ENCODE peak calls at places on chromosome 12, in four cellular contexts. N is M059J, F is NCI-H345, Q is substantia nigra. J is an unnamed sample.
A peak's percentile ranks its signal among the peaks of the same experiment; 100 is the strongest.

GRCh38 chr12:67701121-67701520 is 52.6 kb downstream of the DYRK2 start:
- DNase-seq in N (peak; percentile 72), F (no peak), Q (no peak), J (no peak)

GRCh38 chr12:68236421-68237059 is 10.9 kb upstream of the IL26 start:
- DNase-seq in N (peak; percentile 79), F (peak; percentile 50), Q (no peak), J (peak; percentile 71)

GRCh38 chr12:11623382-11623781 is 26.1 kb upstream of the ETV6 start:
- DNase-seq in N (no peak), F (no peak), Q (no peak), J (no peak)

GRCh38 chr12:28308891-28309290 is 118.6 kb downstream of the CCDC91 start:
- DNase-seq in N (no peak), F (no peak), Q (no peak), J (no peak)

GRCh38 chr12:34033628-34034296 is 11.5 kb downstream of the ALG10 start:
- DNase-seq in N (peak; percentile 31), F (peak; percentile 7), Q (no peak), J (peak; percentile 57)

GRCh38 chr12:95336387-95337067 is 118.9 kb downstream of the VEZT start:
- DNase-seq in N (peak; percentile 74), F (peak; percentile 60), Q (peak; percentile 2), J (peak; percentile 45)

GRCh38 chr12:109880049-109880931 is at the start of gene GLTP:
- DNase-seq in N (peak; percentile 80), F (peak; percentile 93), Q (peak; percentile 47), J (peak; percentile 94)

GRCh38 chr12:122024132-122024785 is 2.6 kb downstream of the BCL7A start:
- DNase-seq in N (no peak), F (no peak), Q (no peak), J (peak; percentile 53)

J was measured in erythroblast.